ENCODE peak calls at places on chromosomes 6 and 20, in four cellular contexts. One of them, this sample, is unnamed. For H3K9me3, the result is how much of the 10 kb centered on the place peaks cover.

GRCh38 chr20:51800769-51801219 is 1.5 kb downstream of the SALL4 start:
- DNase-seq in upper lobe of left lung: no peak
- DNase-seq in heart left ventricle: no peak
- DNase-seq in A673: peak
- DNase-seq in this sample: no peak

GRCh38 chr20:50996901-50997830 is 25.7 kb downstream of the KCNG1 start:
- DNase-seq in upper lobe of left lung: no peak
- DNase-seq in heart left ventricle: no peak
- DNase-seq in A673: no peak
- DNase-seq in this sample: no peak

GRCh38 chr6:88208736-88209135 is 42.6 kb upstream of the CNR1 start:
- DNase-seq in upper lobe of left lung: no peak
- DNase-seq in heart left ventricle: no peak
- DNase-seq in A673: no peak
- DNase-seq in this sample: no peak

GRCh38 chr20:49916146-49917002 is 1.0 kb upstream of the SPATA2 start:
- DNase-seq in upper lobe of left lung: no peak
- DNase-seq in heart left ventricle: no peak
- DNase-seq in A673: peak
- DNase-seq in this sample: no peak

GRCh38 chr20:36591854-36592641 is 13.5 kb upstream of the RAB5IF start:
- DNase-seq in upper lobe of left lung: no peak
- DNase-seq in heart left ventricle: peak
- DNase-seq in A673: peak
- DNase-seq in this sample: no peak

GRCh38 chr6:130847546-130847945 is 20.3 kb downstream of the SMLR1 start:
- DNase-seq in upper lobe of left lung: no peak
- DNase-seq in heart left ventricle: no peak
- DNase-seq in A673: no peak
- DNase-seq in this sample: no peak

GRCh38 chr6:131173680-131174079 is 38.4 kb downstream of the AKAP7 start:
- DNase-seq in upper lobe of left lung: no peak
- DNase-seq in heart left ventricle: no peak
- DNase-seq in A673: peak
- DNase-seq in this sample: no peak

GRCh38 chr20:10079964-10080363 is 45.2 kb downstream of the ANKEF1 start:
- DNase-seq in upper lobe of left lung: no peak
- DNase-seq in heart left ventricle: no peak
- DNase-seq in A673: peak
- DNase-seq in this sample: no peak

GRCh38 chr20:46078954-46079353 is 10.8 kb downstream of the NCOA5 start:
- DNase-seq in upper lobe of left lung: no peak
- DNase-seq in heart left ventricle: no peak
- DNase-seq in A673: no peak
- DNase-seq in this sample: no peak

GRCh38 chr6:112478036-112478435 is 130.9 kb downstream of the RFPL4B start:
- DNase-seq in upper lobe of left lung: no peak
- DNase-seq in heart left ventricle: no peak
- DNase-seq in A673: no peak
- DNase-seq in this sample: no peak

GRCh38 chr6:1039191-1039590 is 272.7 kb upstream of the FOXQ1 start:
- DNase-seq in upper lobe of left lung: peak
- DNase-seq in heart left ventricle: no peak
- DNase-seq in A673: no peak
- DNase-seq in this sample: no peak

GRCh38 chr20:23659989-23660837 is 22.5 kb upstream of the CST3 start:
- DNase-seq in upper lobe of left lung: no peak
- DNase-seq in heart left ventricle: no peak
- DNase-seq in A673: no peak
- DNase-seq in this sample: no peak

GRCh38 chr20:3082955-3083952 is 1.3 kb downstream of the AVP start:
- DNase-seq in upper lobe of left lung: peak
- DNase-seq in heart left ventricle: no peak
- DNase-seq in A673: no peak
- DNase-seq in this sample: no peak

GRCh38 chr20:37345339-37346231 is at the start of gene SRC:
- DNase-seq in upper lobe of left lung: peak
- DNase-seq in heart left ventricle: peak
- DNase-seq in A673: peak
- DNase-seq in this sample: peak

GRCh38 chr6:43172127-43173007 is 1.3 kb downstream of the SRF start:
- DNase-seq in upper lobe of left lung: peak
- DNase-seq in heart left ventricle: peak
- DNase-seq in A673: peak
- DNase-seq in this sample: peak

DNA sequence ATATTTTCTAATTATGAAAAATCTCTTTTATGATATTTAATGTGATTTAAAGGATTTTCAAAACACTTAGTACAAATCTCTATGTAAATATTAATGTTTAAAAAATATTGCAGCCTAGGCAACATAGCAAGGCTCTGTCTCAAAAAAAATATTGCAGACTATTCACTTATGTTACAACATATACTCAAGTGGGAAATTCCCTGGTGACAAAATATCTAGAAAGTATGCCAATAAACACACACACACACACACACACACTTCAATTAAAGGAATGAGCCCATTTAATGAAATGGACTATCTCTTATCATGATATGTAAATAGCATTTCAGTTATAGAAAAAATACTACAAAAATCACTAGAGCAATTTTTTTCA is 226.8 kb upstream of the MARCKS start:
- DNase-seq in upper lobe of left lung: no peak
- DNase-seq in heart left ventricle: no peak
- DNase-seq in A673: no peak
- DNase-seq in this sample: no peak
- H3K4me3 ChIP-seq in upper lobe of left lung: no peak
- H3K4me3 ChIP-seq in heart left ventricle: no peak
- H3K4me3 ChIP-seq in A673: no peak
- H3K4me3 ChIP-seq in this sample: no peak

GRCh38 chr6:35911871-35912653 is 8.8 kb downstream of the SRPK1 start:
- DNase-seq in upper lobe of left lung: no peak
- DNase-seq in heart left ventricle: no peak
- DNase-seq in A673: no peak
- DNase-seq in this sample: no peak
- H3K9me3 ChIP-seq in upper lobe of left lung: under half
- H3K9me3 ChIP-seq in heart left ventricle: under half
- H3K9me3 ChIP-seq in A673: under half
- H3K9me3 ChIP-seq in this sample: under half

DNA sequence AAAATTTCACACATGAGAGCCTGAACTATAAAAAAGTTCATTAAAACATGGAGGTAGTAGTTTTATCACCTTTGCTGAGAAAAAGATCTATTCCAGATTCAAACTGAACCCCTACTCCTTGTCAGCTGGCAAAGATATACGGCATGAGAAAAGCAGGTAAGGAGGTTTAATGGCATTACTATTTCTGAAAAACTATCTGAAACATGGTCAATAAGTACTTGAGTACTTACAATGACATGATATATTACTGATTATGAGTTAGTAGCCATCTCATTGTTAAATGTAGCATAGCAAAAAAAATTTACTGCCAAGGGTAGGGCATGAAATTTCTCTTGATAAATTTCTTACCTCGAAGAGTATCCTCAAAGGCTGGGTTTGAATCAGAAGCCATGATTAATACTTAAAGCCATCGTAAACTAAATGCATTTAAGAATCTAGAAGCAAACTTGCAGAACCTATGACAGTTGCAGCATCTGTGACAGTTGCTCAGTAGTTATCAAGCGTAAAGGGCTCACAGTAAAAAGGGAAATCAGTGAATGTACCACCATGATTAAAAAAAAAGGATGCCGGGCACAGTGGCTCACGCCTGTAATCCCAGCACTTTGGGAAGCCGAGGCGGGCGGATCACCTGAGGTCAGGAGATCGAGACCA is 8.7 kb downstream of the SLC17A5 start:
- DNase-seq in upper lobe of left lung: no peak
- DNase-seq in heart left ventricle: no peak
- DNase-seq in A673: no peak
- DNase-seq in this sample: no peak
- H3K4me3 ChIP-seq in upper lobe of left lung: peak
- H3K4me3 ChIP-seq in heart left ventricle: peak
- H3K4me3 ChIP-seq in A673: peak
- H3K4me3 ChIP-seq in this sample: peak

GRCh38 chr6:137185290-137185689 is 11.8 kb upstream of the IL22RA2 start:
- DNase-seq in upper lobe of left lung: no peak
- DNase-seq in heart left ventricle: no peak
- DNase-seq in A673: no peak
- DNase-seq in this sample: no peak
- H3K9me3 ChIP-seq in upper lobe of left lung: under half
- H3K9me3 ChIP-seq in heart left ventricle: under half
- H3K9me3 ChIP-seq in A673: half or more
- H3K9me3 ChIP-seq in this sample: under half

DNA sequence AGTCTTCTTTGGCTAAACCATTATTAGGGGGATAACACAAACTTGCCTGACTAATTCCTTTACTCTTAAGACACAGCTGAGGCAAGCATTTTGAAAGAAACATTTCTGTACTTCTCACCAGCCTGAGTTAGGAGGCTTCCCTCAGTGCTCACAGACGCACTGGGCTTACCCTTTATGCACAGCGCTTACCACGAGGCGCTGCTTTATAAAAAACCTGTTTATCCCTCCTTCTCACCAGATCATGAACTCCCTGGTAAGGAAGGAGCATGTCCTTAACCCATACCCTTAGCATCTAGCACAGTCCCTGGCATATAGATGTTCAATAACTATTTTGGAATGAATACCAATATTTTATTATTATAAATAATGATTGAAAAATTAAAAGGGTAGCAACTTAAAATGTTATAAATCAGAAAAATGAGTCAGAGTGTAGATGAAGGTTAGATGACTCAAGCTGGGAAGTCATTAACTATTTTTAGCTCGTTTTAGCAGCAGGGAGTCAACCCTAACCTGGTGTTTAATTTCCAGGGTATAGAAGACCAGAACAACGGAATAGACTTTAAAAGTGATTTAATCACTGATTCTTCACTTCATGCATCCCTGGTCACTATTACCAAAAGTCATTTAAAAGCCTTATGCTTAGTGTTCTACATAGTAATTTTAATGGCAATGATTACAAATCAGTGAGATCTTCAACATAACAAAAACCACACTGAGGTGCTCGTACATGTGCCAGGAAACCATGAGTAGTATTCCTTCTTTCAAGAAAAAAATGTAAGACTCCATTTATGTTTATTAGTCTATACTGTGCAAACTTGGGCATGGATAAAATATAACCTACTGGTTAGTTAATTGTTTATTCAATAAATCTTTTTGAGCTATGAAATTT is 4.1 kb upstream of the TPD52L1 start:
- DNase-seq in upper lobe of left lung: no peak
- DNase-seq in heart left ventricle: no peak
- DNase-seq in A673: peak
- DNase-seq in this sample: no peak
- H3K4me3 ChIP-seq in upper lobe of left lung: no peak
- H3K4me3 ChIP-seq in heart left ventricle: no peak
- H3K4me3 ChIP-seq in A673: no peak
- H3K4me3 ChIP-seq in this sample: no peak

GRCh38 chr6:160679402-160679769 is 15.3 kb upstream of the LPA start:
- DNase-seq in upper lobe of left lung: no peak
- DNase-seq in heart left ventricle: no peak
- DNase-seq in A673: peak
- DNase-seq in this sample: no peak
- H3K9me3 ChIP-seq in upper lobe of left lung: under half
- H3K9me3 ChIP-seq in heart left ventricle: under half
- H3K9me3 ChIP-seq in A673: under half
- H3K9me3 ChIP-seq in this sample: under half

GRCh38 chr6:90284745-90285481 is 11.7 kb downstream of the BACH2 start:
- DNase-seq in upper lobe of left lung: no peak
- DNase-seq in heart left ventricle: no peak
- DNase-seq in A673: no peak
- DNase-seq in this sample: no peak
- H3K4me3 ChIP-seq in upper lobe of left lung: peak
- H3K4me3 ChIP-seq in heart left ventricle: no peak
- H3K4me3 ChIP-seq in A673: no peak
- H3K4me3 ChIP-seq in this sample: peak

GRCh38 chr6:170040115-170040500 is 250.8 kb downstream of the DLL1 start:
- DNase-seq in upper lobe of left lung: no peak
- DNase-seq in heart left ventricle: peak
- DNase-seq in A673: no peak
- DNase-seq in this sample: peak
- H3K9me3 ChIP-seq in upper lobe of left lung: under half
- H3K9me3 ChIP-seq in heart left ventricle: under half
- H3K9me3 ChIP-seq in A673: under half
- H3K9me3 ChIP-seq in this sample: under half

GRCh38 chr20:31637660-31638059 is at the start of gene COX4I2:
- DNase-seq in upper lobe of left lung: peak
- DNase-seq in heart left ventricle: peak
- DNase-seq in A673: no peak
- DNase-seq in this sample: no peak
- H3K4me3 ChIP-seq in upper lobe of left lung: peak
- H3K4me3 ChIP-seq in heart left ventricle: no peak
- H3K4me3 ChIP-seq in A673: no peak
- H3K4me3 ChIP-seq in this sample: peak